ENCODE peak calls at places on chromosomes 6 and 20, in ten cellular contexts. One of them, this sample, is unnamed.

GRCh38 chr6:15793826-15794225 is 131.0 kb upstream of the DTNBP1 start:
- DNase-seq in HCT116: no peak
- DNase-seq in right lobe of liver: no peak
- DNase-seq in testis: no peak
- DNase-seq in heart left ventricle: no peak
- DNase-seq in stomach: no peak
- DNase-seq in IMR-90: no peak
- DNase-seq in A549: no peak
- DNase-seq in prostate gland: no peak
- DNase-seq in sigmoid colon: no peak
- DNase-seq in this sample: no peak

GRCh38 chr20:57167292-57167655 is 99.2 kb downstream of the BMP7 start:
- DNase-seq in HCT116: no peak
- DNase-seq in right lobe of liver: no peak
- DNase-seq in testis: no peak
- DNase-seq in heart left ventricle: no peak
- DNase-seq in stomach: no peak
- DNase-seq in IMR-90: no peak
- DNase-seq in A549: no peak
- DNase-seq in prostate gland: no peak
- DNase-seq in sigmoid colon: no peak
- DNase-seq in this sample: no peak

GRCh38 chr6:154476494-154476893 is 34.0 kb downstream of the CNKSR3 start:
- DNase-seq in HCT116: no peak
- DNase-seq in right lobe of liver: no peak
- DNase-seq in testis: no peak
- DNase-seq in heart left ventricle: no peak
- DNase-seq in stomach: no peak
- DNase-seq in IMR-90: no peak
- DNase-seq in A549: no peak
- DNase-seq in prostate gland: no peak
- DNase-seq in sigmoid colon: no peak
- DNase-seq in this sample: no peak

GRCh38 chr20:13009682-13010406 is 1.1 kb downstream of the SPTLC3 start:
- DNase-seq in HCT116: no peak
- DNase-seq in right lobe of liver: no peak
- DNase-seq in testis: peak
- DNase-seq in heart left ventricle: peak
- DNase-seq in stomach: no peak
- DNase-seq in IMR-90: peak
- DNase-seq in A549: no peak
- DNase-seq in prostate gland: peak
- DNase-seq in sigmoid colon: peak
- DNase-seq in this sample: no peak

GRCh38 chr20:43721429-43722152 is 5.2 kb downstream of the GTSF1L start:
- DNase-seq in HCT116: no peak
- DNase-seq in right lobe of liver: no peak
- DNase-seq in testis: no peak
- DNase-seq in heart left ventricle: no peak
- DNase-seq in stomach: no peak
- DNase-seq in IMR-90: no peak
- DNase-seq in A549: no peak
- DNase-seq in prostate gland: no peak
- DNase-seq in sigmoid colon: no peak
- DNase-seq in this sample: no peak

GRCh38 chr6:138473144-138473543 is 26.1 kb downstream of the NHSL1 start:
- DNase-seq in HCT116: no peak
- DNase-seq in right lobe of liver: no peak
- DNase-seq in testis: no peak
- DNase-seq in heart left ventricle: no peak
- DNase-seq in stomach: no peak
- DNase-seq in IMR-90: no peak
- DNase-seq in A549: no peak
- DNase-seq in prostate gland: no peak
- DNase-seq in sigmoid colon: no peak
- DNase-seq in this sample: no peak

GRCh38 chr20:4297141-4297826 is 281.9 kb upstream of the RNF24 start:
- DNase-seq in HCT116: no peak
- DNase-seq in right lobe of liver: no peak
- DNase-seq in testis: peak
- DNase-seq in heart left ventricle: peak
- DNase-seq in stomach: no peak
- DNase-seq in IMR-90: peak
- DNase-seq in A549: no peak
- DNase-seq in prostate gland: no peak
- DNase-seq in sigmoid colon: peak
- DNase-seq in this sample: no peak

GRCh38 chr6:90948540-90948939 is 361.7 kb upstream of the MAP3K7 start:
- DNase-seq in HCT116: no peak
- DNase-seq in right lobe of liver: no peak
- DNase-seq in testis: no peak
- DNase-seq in heart left ventricle: no peak
- DNase-seq in stomach: no peak
- DNase-seq in IMR-90: no peak
- DNase-seq in A549: no peak
- DNase-seq in prostate gland: no peak
- DNase-seq in sigmoid colon: no peak
- DNase-seq in this sample: no peak

GRCh38 chr6:41216616-41217015 is 11.5 kb upstream of the TREML4 start:
- DNase-seq in HCT116: no peak
- DNase-seq in right lobe of liver: no peak
- DNase-seq in testis: no peak
- DNase-seq in heart left ventricle: no peak
- DNase-seq in stomach: no peak
- DNase-seq in IMR-90: no peak
- DNase-seq in A549: no peak
- DNase-seq in prostate gland: no peak
- DNase-seq in sigmoid colon: no peak
- DNase-seq in this sample: no peak

GRCh38 chr20:32382102-32382950 is 24.2 kb downstream of the ASXL1 start:
- DNase-seq in HCT116: no peak
- DNase-seq in right lobe of liver: no peak
- DNase-seq in testis: no peak
- DNase-seq in heart left ventricle: no peak
- DNase-seq in stomach: no peak
- DNase-seq in IMR-90: no peak
- DNase-seq in A549: no peak
- DNase-seq in prostate gland: no peak
- DNase-seq in sigmoid colon: no peak
- DNase-seq in this sample: no peak

GRCh38 chr6:169292340-169293124 is 38.9 kb upstream of the THBS2 start:
- DNase-seq in HCT116: peak
- DNase-seq in right lobe of liver: no peak
- DNase-seq in testis: no peak
- DNase-seq in heart left ventricle: no peak
- DNase-seq in stomach: no peak
- DNase-seq in IMR-90: peak
- DNase-seq in A549: peak
- DNase-seq in prostate gland: no peak
- DNase-seq in sigmoid colon: peak
- DNase-seq in this sample: no peak

GRCh38 chr6:18823782-18824386 is 436.7 kb downstream of the RNF144B start:
- DNase-seq in HCT116: peak
- DNase-seq in right lobe of liver: no peak
- DNase-seq in testis: peak
- DNase-seq in heart left ventricle: no peak
- DNase-seq in stomach: no peak
- DNase-seq in IMR-90: peak
- DNase-seq in A549: no peak
- DNase-seq in prostate gland: no peak
- DNase-seq in sigmoid colon: no peak
- DNase-seq in this sample: no peak

GRCh38 chr20:35276408-35276807 is 1.5 kb downstream of the MMP24OS start:
- DNase-seq in HCT116: no peak
- DNase-seq in right lobe of liver: no peak
- DNase-seq in testis: no peak
- DNase-seq in heart left ventricle: no peak
- DNase-seq in stomach: no peak
- DNase-seq in IMR-90: no peak
- DNase-seq in A549: no peak
- DNase-seq in prostate gland: no peak
- DNase-seq in sigmoid colon: no peak
- DNase-seq in this sample: no peak

GRCh38 chr20:35279533-35280174 is 1.7 kb upstream of the MMP24OS start:
- DNase-seq in HCT116: no peak
- DNase-seq in right lobe of liver: no peak
- DNase-seq in testis: no peak
- DNase-seq in heart left ventricle: no peak
- DNase-seq in stomach: no peak
- DNase-seq in IMR-90: no peak
- DNase-seq in A549: no peak
- DNase-seq in prostate gland: no peak
- DNase-seq in sigmoid colon: no peak
- DNase-seq in this sample: no peak

GRCh38 chr20:35279040-35279439 is 1.1 kb upstream of the MMP24OS start:
- DNase-seq in HCT116: no peak
- DNase-seq in right lobe of liver: no peak
- DNase-seq in testis: no peak
- DNase-seq in heart left ventricle: no peak
- DNase-seq in stomach: peak
- DNase-seq in IMR-90: peak
- DNase-seq in A549: no peak
- DNase-seq in prostate gland: peak
- DNase-seq in sigmoid colon: no peak
- DNase-seq in this sample: no peak

GRCh38 chr20:35277127-35277526 is 795 bp downstream of the MMP24OS start:
- DNase-seq in HCT116: no peak
- DNase-seq in right lobe of liver: no peak
- DNase-seq in testis: no peak
- DNase-seq in heart left ventricle: no peak
- DNase-seq in stomach: no peak
- DNase-seq in IMR-90: no peak
- DNase-seq in A549: no peak
- DNase-seq in prostate gland: no peak
- DNase-seq in sigmoid colon: no peak
- DNase-seq in this sample: peak

GRCh38 chr20:35277531-35278395 is at the start of gene MMP24OS:
- DNase-seq in HCT116: peak
- DNase-seq in right lobe of liver: peak
- DNase-seq in testis: peak
- DNase-seq in heart left ventricle: peak
- DNase-seq in stomach: peak
- DNase-seq in IMR-90: peak
- DNase-seq in A549: peak
- DNase-seq in prostate gland: peak
- DNase-seq in sigmoid colon: peak
- DNase-seq in this sample: peak
- TF ChIP-seq POLR2A in HCT116: peak
- TF ChIP-seq POLR2A in right lobe of liver: peak
- TF ChIP-seq POLR2A in testis: no peak
- TF ChIP-seq POLR2A in heart left ventricle: peak
- TF ChIP-seq POLR2A in stomach: no peak
- TF ChIP-seq POLR2A in IMR-90: peak
- TF ChIP-seq POLR2A in A549: peak
- TF ChIP-seq POLR2A in prostate gland: peak
- TF ChIP-seq POLR2A in sigmoid colon: peak
- TF ChIP-seq POLR2A in this sample: peak

GRCh38 chr20:59606566-59606965 is 2.2 kb downstream of the PHACTR3 start:
- DNase-seq in HCT116: no peak
- DNase-seq in right lobe of liver: no peak
- DNase-seq in testis: no peak
- DNase-seq in heart left ventricle: no peak
- DNase-seq in stomach: no peak
- DNase-seq in IMR-90: no peak
- DNase-seq in A549: no peak
- DNase-seq in prostate gland: no peak
- DNase-seq in sigmoid colon: no peak
- DNase-seq in this sample: no peak
- TF ChIP-seq CTCF in HCT116: no peak
- TF ChIP-seq CTCF in right lobe of liver: no peak
- TF ChIP-seq CTCF in testis: no peak
- TF ChIP-seq CTCF in heart left ventricle: no peak
- TF ChIP-seq CTCF in stomach: no peak
- TF ChIP-seq CTCF in IMR-90: no peak
- TF ChIP-seq CTCF in A549: no peak
- TF ChIP-seq CTCF in prostate gland: no peak
- TF ChIP-seq CTCF in sigmoid colon: no peak
- TF ChIP-seq CTCF in this sample: no peak

DNA sequence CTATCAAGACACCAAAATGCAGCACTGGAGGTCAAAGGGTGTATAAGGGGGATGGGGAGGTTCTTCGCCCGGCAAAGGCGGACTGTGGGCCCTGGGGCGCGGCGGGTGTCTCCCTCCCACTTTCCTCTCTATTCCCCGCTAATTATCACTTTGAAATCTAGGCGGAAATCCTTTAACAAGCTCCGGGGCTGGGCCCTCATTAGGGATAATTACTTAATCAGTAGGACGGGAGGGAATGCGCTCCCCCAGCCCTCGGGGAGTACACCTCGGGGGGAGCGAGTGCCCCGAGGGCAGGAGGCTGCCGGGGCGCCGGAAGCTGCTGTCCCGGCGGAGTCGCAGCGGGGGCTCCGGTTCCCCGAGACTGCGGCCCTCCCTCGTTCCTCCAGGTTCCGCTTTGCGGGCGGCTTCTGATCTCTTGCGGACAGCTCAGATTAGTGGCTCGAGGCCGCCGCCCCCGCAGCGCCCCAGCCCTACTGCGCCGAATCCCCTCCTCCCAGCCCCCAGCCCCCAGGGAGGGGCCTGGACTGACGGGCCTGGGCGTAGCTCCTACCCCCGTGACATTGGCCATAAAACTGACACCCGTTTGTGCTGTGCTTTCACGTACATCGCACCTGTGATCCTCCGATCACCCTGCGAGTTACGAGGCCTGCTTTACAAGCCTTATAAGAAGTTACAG is 14.7 kb downstream of the MUCL3 start:
- DNase-seq in HCT116: no peak
- DNase-seq in right lobe of liver: no peak
- DNase-seq in testis: peak
- DNase-seq in heart left ventricle: peak
- DNase-seq in stomach: peak
- DNase-seq in IMR-90: peak
- DNase-seq in A549: no peak
- DNase-seq in prostate gland: no peak
- DNase-seq in sigmoid colon: peak
- DNase-seq in this sample: peak
- TF ChIP-seq POLR2A in HCT116: no peak
- TF ChIP-seq POLR2A in right lobe of liver: no peak
- TF ChIP-seq POLR2A in testis: no peak
- TF ChIP-seq POLR2A in heart left ventricle: no peak
- TF ChIP-seq POLR2A in stomach: no peak
- TF ChIP-seq POLR2A in IMR-90: no peak
- TF ChIP-seq POLR2A in A549: no peak
- TF ChIP-seq POLR2A in prostate gland: no peak
- TF ChIP-seq POLR2A in sigmoid colon: no peak
- TF ChIP-seq POLR2A in this sample: no peak

DNA sequence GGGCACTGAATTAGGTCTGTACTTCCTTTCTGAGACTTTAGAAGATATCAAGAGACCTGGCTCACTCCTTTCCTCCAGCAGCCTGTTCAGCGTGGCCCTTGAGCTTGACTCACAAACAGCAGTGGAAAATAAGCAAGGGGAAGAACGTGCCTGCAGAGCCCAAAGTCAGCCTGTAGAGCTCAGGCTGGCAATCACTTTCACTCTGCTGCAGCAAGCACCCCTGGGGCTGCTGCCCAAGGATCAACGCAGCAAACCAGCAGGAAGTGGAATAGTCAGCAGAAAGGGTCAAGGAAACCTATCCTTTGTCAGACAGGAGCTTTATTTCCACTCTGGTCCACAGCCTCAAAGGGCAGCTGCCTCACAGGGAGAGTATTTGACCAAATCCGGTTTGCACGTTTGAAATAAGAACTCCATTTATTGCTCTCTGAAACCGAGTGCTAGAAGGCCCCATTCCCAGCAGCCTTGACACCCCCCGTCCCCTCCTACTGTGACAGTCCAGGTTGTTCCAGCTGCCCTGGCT is 77.4 kb downstream of the PRDM1 start:
- DNase-seq in HCT116: no peak
- DNase-seq in right lobe of liver: no peak
- DNase-seq in testis: peak
- DNase-seq in heart left ventricle: no peak
- DNase-seq in stomach: no peak
- DNase-seq in IMR-90: peak
- DNase-seq in A549: no peak
- DNase-seq in prostate gland: no peak
- DNase-seq in sigmoid colon: no peak
- DNase-seq in this sample: peak
- TF ChIP-seq CTCF in HCT116: no peak
- TF ChIP-seq CTCF in right lobe of liver: no peak
- TF ChIP-seq CTCF in testis: no peak
- TF ChIP-seq CTCF in heart left ventricle: no peak
- TF ChIP-seq CTCF in stomach: no peak
- TF ChIP-seq CTCF in IMR-90: peak
- TF ChIP-seq CTCF in A549: no peak
- TF ChIP-seq CTCF in prostate gland: no peak
- TF ChIP-seq CTCF in sigmoid colon: no peak
- TF ChIP-seq CTCF in this sample: no peak

This sample was measured in spleen.